ENCODE peak calls at places on chromosome 5, in nine cellular contexts. F is brain microvascular endothelial cell; Q is non-pigmented ciliary epithelial cell; C is epithelial cell of proximal tubule; W is T-helper 1 cell; Z is AG20443; L is activated CD4-positive, alpha-beta T cell treated with anti-CD3 and anti-CD28 coated beads, Interleukin-2, amount 50 U/mL, for 4 hours; R is activated CD8-positive, alpha-beta T cell treated with anti-CD3 and anti-CD28 coated beads, Interleukin-2, amount 10 ng/mL, durations not matched to agents 7 days and 5 days; G is neural crest cell. B is an unnamed sample.

GRCh38 chr5:74576941-74577456 is 63.5 kb downstream of the ENC1 start:
- DNase-seq in R (peak), Q (no peak), F (peak), L (no peak), W (no peak), G (no peak), C (no peak), Z (peak), B (no peak)

GRCh38 chr5:160769264-160769663 is 82.7 kb downstream of the ATP10B start:
- DNase-seq in F (no peak), C (no peak), G (no peak), Q (no peak), L (no peak), W (no peak), R (no peak), Z (no peak), B (no peak)

GRCh38 chr5:21844960-21845359 is 1008.2 kb downstream of the CDH12 start:
- DNase-seq in F (no peak), Z (no peak), Q (no peak), W (no peak), L (no peak), G (no peak), C (no peak), R (no peak), B (no peak)

GRCh38 chr5:91101777-91102379 is 281.2 kb downstream of the ARRDC3 start:
- DNase-seq in R (peak), L (peak), W (no peak), F (peak), G (peak), Q (peak), Z (peak), C (peak), B (peak)

GRCh38 chr5:37132646-37133045 is 116.5 kb downstream of the CPLANE1 start:
- DNase-seq in F (no peak), Q (no peak), G (no peak), W (no peak), Z (no peak), C (no peak), R (no peak), L (no peak), B (no peak)

GRCh38 chr5:68745459-68745858 is 348.4 kb upstream of the SLC30A5 start:
- DNase-seq in W (no peak), L (no peak), R (no peak), Z (no peak), F (no peak), Q (no peak), G (no peak), C (no peak), B (no peak)

GRCh38 chr5:67515762-67516161 is 319.2 kb upstream of the CD180 start:
- DNase-seq in R (peak), Z (no peak), L (no peak), G (no peak), C (no peak), Q (no peak), W (no peak), F (no peak), B (no peak)

GRCh38 chr5:93741136-93741811 is at the start of gene POU5F2:
- DNase-seq in C (no peak), R (no peak), Q (no peak), W (no peak), G (no peak), L (no peak), F (no peak), Z (no peak), B (no peak)

GRCh38 chr5:112634166-112634565 is 103.5 kb upstream of the APC start:
- DNase-seq in R (no peak), C (no peak), F (no peak), G (no peak), Z (no peak), L (no peak), W (no peak), Q (no peak), B (no peak)

GRCh38 chr5:16392718-16393117 is 72.9 kb downstream of the ZNF622 start:
- DNase-seq in Q (no peak), Z (no peak), R (no peak), L (no peak), G (no peak), W (no peak), C (no peak), F (no peak), B (no peak)

GRCh38 chr5:13932561-13932960 is 11.9 kb downstream of the DNAH5 start:
- DNase-seq in F (no peak), G (no peak), L (no peak), R (no peak), W (no peak), C (no peak), Q (no peak), Z (no peak), B (no peak)

GRCh38 chr5:173581408-173582197 is 34.8 kb downstream of the BOD1 start:
- DNase-seq in Q (no peak), W (no peak), L (no peak), R (peak), F (no peak), C (no peak), G (peak), Z (peak), B (peak)

GRCh38 chr5:76367623-76368366 is 35.3 kb upstream of the IQGAP2 start:
- DNase-seq in W (no peak), C (peak), L (no peak), Z (no peak), R (no peak), G (no peak), Q (no peak), F (no peak), B (no peak)

GRCh38 chr5:84088996-84089395 is 295.7 kb downstream of the EDIL3 start:
- DNase-seq in G (no peak), F (peak), R (no peak), Z (no peak), L (no peak), C (no peak), Q (no peak), W (no peak), B (no peak)

GRCh38 chr5:100456615-100457014 is 78.6 kb upstream of the FAM174A start:
- DNase-seq in C (no peak), G (no peak), L (no peak), R (no peak), Q (no peak), W (no peak), F (no peak), Z (no peak), B (no peak)

GRCh38 chr5:39526914-39527477 is 102.2 kb upstream of the DAB2 start:
- DNase-seq in R (no peak), F (no peak), G (no peak), L (no peak), W (no peak), C (no peak), Q (no peak), Z (no peak), B (no peak)

GRCh38 chr5:145568581-145568980 is 266.6 kb downstream of the PRELID2 start:
- DNase-seq in Q (no peak), W (no peak), L (no peak), F (no peak), R (no peak), G (no peak), Z (peak), C (no peak), B (no peak)

GRCh38 chr5:669111-669841 is 23.9 kb downstream of the TPPP start:
- DNase-seq in Q (no peak), C (no peak), F (peak), L (no peak), G (no peak), Z (no peak), R (no peak), W (no peak), B (peak)

GRCh38 chr5:31733365-31733764 is 94.4 kb downstream of the PDZD2 start:
- DNase-seq in Q (no peak), L (no peak), R (no peak), F (no peak), Z (no peak), C (no peak), W (no peak), G (no peak), B (no peak)

GRCh38 chr5:128290152-128290858 is 206.7 kb downstream of the SLC12A2 start:
- DNase-seq in L (no peak), W (no peak), F (no peak), Q (no peak), G (no peak), Z (no peak), R (no peak), C (peak), B (no peak)

GRCh38 chr5:58240286-58240685 is 219.6 kb downstream of the PLK2 start:
- DNase-seq in Q (peak), G (no peak), W (no peak), F (peak), C (no peak), Z (peak), L (no peak), R (no peak), B (no peak)

GRCh38 chr5:164360589-164360988 is 855.2 kb downstream of the MAT2B start:
- DNase-seq in W (no peak), Q (no peak), L (no peak), G (no peak), F (no peak), C (no peak), R (no peak), Z (no peak), B (no peak)

GRCh38 chr5:122751293-122751753 is 23.6 kb upstream of the SNX2 start:
- DNase-seq in R (no peak), F (peak), C (no peak), G (no peak), W (no peak), Z (no peak), Q (no peak), L (no peak), B (no peak)

GRCh38 chr5:141825241-141825671 is 53.0 kb downstream of the PCDH1 start:
- DNase-seq in G (no peak), L (no peak), Z (no peak), Q (no peak), R (no peak), F (no peak), C (no peak), W (no peak), B (no peak)

GRCh38 chr5:41751867-41752266 is 118.4 kb downstream of the OXCT1 start:
- DNase-seq in F (no peak), Z (no peak), W (no peak), L (no peak), C (no peak), Q (no peak), R (no peak), G (no peak), B (no peak)

GRCh38 chr5:79853676-79854418 is 137.2 kb downstream of the MTX3 start:
- DNase-seq in R (no peak), L (no peak), Z (no peak), Q (no peak), F (no peak), G (no peak), C (peak), W (no peak), B (peak)

GRCh38 chr5:16464664-16465543 is 696 bp downstream of the ZNF622 start:
- DNase-seq in F (no peak), C (no peak), L (peak), Z (peak), Q (no peak), G (no peak), R (no peak), W (no peak), B (no peak)

GRCh38 chr5:94376672-94377345 is 241.6 kb downstream of the KIAA0825 start:
- DNase-seq in L (no peak), G (no peak), W (no peak), Q (no peak), F (no peak), Z (no peak), R (no peak), C (no peak), B (no peak)

GRCh38 chr5:179192185-179192890 is 132.2 kb downstream of the ZNF354C start:
- DNase-seq in Z (no peak), G (no peak), R (no peak), C (no peak), F (no peak), L (no peak), Q (no peak), W (no peak), B (no peak)

GRCh38 chr5:169826618-169827017 is 153.7 kb downstream of the INSYN2B start:
- DNase-seq in L (no peak), C (no peak), W (no peak), R (no peak), G (no peak), Q (no peak), Z (peak), F (peak), B (no peak)

B was measured in activated T-helper 9 cell treated with anti-CD3 and anti-CD28 coated beads, Interleukin-2, amount 50 U/mL, for 16 hours.